ENCODE peak calls at places on chromosomes 11 and 22, in eight cellular contexts. One of them, this sample, is unnamed.

GRCh38 chr11:132022718-132023117 is 652.3 kb downstream of the NTM start:
- DNase-seq in A549: no peak
- DNase-seq in K562: no peak
- DNase-seq in SK-N-SH: no peak
- DNase-seq in stomach: no peak
- DNase-seq in tibial nerve: no peak
- DNase-seq in sigmoid colon: no peak
- DNase-seq in ovary: no peak
- DNase-seq in this sample: no peak

GRCh38 chr11:66950113-66950535 is 8.1 kb downstream of the PC start:
- DNase-seq in A549: peak
- DNase-seq in K562: peak
- DNase-seq in SK-N-SH: no peak
- DNase-seq in stomach: peak
- DNase-seq in tibial nerve: no peak
- DNase-seq in sigmoid colon: peak
- DNase-seq in ovary: no peak
- DNase-seq in this sample: peak

GRCh38 chr22:29786026-29786425 is 18.9 kb downstream of the UQCR10 start:
- DNase-seq in A549: no peak
- DNase-seq in K562: no peak
- DNase-seq in SK-N-SH: no peak
- DNase-seq in stomach: peak
- DNase-seq in tibial nerve: no peak
- DNase-seq in sigmoid colon: no peak
- DNase-seq in ovary: no peak
- DNase-seq in this sample: no peak

GRCh38 chr11:11607772-11608171 is 14.0 kb downstream of the GALNT18 start:
- DNase-seq in A549: peak
- DNase-seq in K562: no peak
- DNase-seq in SK-N-SH: no peak
- DNase-seq in stomach: no peak
- DNase-seq in tibial nerve: no peak
- DNase-seq in sigmoid colon: no peak
- DNase-seq in ovary: no peak
- DNase-seq in this sample: no peak

GRCh38 chr11:133163463-133164419 is 368.6 kb downstream of the OPCML start:
- DNase-seq in A549: peak
- DNase-seq in K562: peak
- DNase-seq in SK-N-SH: peak
- DNase-seq in stomach: no peak
- DNase-seq in tibial nerve: no peak
- DNase-seq in sigmoid colon: no peak
- DNase-seq in ovary: no peak
- DNase-seq in this sample: no peak

GRCh38 chr11:3627291-3627690 is 14.5 kb downstream of the ART5 start:
- DNase-seq in A549: peak
- DNase-seq in K562: no peak
- DNase-seq in SK-N-SH: no peak
- DNase-seq in stomach: no peak
- DNase-seq in tibial nerve: no peak
- DNase-seq in sigmoid colon: no peak
- DNase-seq in ovary: no peak
- DNase-seq in this sample: no peak

GRCh38 chr11:118897721-118898310 is 14.1 kb downstream of the CXCR5 start:
- DNase-seq in A549: no peak
- DNase-seq in K562: no peak
- DNase-seq in SK-N-SH: no peak
- DNase-seq in stomach: no peak
- DNase-seq in tibial nerve: no peak
- DNase-seq in sigmoid colon: peak
- DNase-seq in ovary: no peak
- DNase-seq in this sample: peak

GRCh38 chr11:26943636-26944035 is 50.3 kb upstream of the FIBIN start:
- DNase-seq in A549: no peak
- DNase-seq in K562: no peak
- DNase-seq in SK-N-SH: no peak
- DNase-seq in stomach: no peak
- DNase-seq in tibial nerve: no peak
- DNase-seq in sigmoid colon: no peak
- DNase-seq in ovary: no peak
- DNase-seq in this sample: no peak

GRCh38 chr11:85810871-85811611 is at the start of gene SYTL2:
- DNase-seq in A549: peak
- DNase-seq in K562: peak
- DNase-seq in SK-N-SH: peak
- DNase-seq in stomach: peak
- DNase-seq in tibial nerve: peak
- DNase-seq in sigmoid colon: peak
- DNase-seq in ovary: peak
- DNase-seq in this sample: peak

GRCh38 chr11:34074391-34074790 is 22.9 kb downstream of the CAPRIN1 start:
- DNase-seq in A549: no peak
- DNase-seq in K562: no peak
- DNase-seq in SK-N-SH: no peak
- DNase-seq in stomach: no peak
- DNase-seq in tibial nerve: no peak
- DNase-seq in sigmoid colon: no peak
- DNase-seq in ovary: no peak
- DNase-seq in this sample: no peak

GRCh38 chr11:34080609-34081008 is 24.8 kb upstream of the NAT10 start:
- DNase-seq in A549: no peak
- DNase-seq in K562: no peak
- DNase-seq in SK-N-SH: no peak
- DNase-seq in stomach: no peak
- DNase-seq in tibial nerve: no peak
- DNase-seq in sigmoid colon: no peak
- DNase-seq in ovary: no peak
- DNase-seq in this sample: no peak

GRCh38 chr11:34072041-34072440 is 20.5 kb downstream of the CAPRIN1 start:
- DNase-seq in A549: no peak
- DNase-seq in K562: no peak
- DNase-seq in SK-N-SH: no peak
- DNase-seq in stomach: no peak
- DNase-seq in tibial nerve: no peak
- DNase-seq in sigmoid colon: no peak
- DNase-seq in ovary: no peak
- DNase-seq in this sample: no peak

GRCh38 chr11:34072831-34073230 is 21.3 kb downstream of the CAPRIN1 start:
- DNase-seq in A549: no peak
- DNase-seq in K562: no peak
- DNase-seq in SK-N-SH: no peak
- DNase-seq in stomach: no peak
- DNase-seq in tibial nerve: no peak
- DNase-seq in sigmoid colon: no peak
- DNase-seq in ovary: no peak
- DNase-seq in this sample: no peak

DNA sequence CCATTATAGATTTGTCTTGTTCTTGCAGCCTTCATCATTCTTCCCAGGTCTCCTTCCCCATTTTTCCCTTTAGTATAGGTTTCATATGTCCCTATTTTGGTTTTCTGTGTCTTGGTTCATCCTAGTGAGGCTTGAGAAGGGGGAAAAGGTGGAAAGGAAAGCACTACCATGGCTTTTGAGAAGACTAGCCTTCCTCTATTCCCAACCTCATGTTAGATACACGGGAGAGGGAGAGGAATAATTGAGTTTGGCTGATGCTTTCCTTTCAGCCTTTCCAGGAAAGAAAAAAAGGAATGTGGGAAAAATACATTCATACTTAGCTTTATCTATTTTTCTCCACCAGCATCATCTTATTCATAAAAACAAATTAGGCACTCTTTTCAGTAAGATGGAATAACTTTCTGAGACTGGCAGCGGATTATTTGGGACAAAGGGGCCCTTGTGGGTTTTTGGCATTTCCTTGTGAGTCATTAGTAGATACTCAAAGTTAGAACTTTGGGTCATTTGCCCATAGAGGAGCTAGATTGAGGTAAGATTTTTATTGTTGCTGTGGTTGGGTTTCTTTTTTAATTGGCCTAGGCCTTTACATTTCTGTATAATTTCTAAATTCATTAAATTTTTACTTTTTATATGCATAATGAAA is 23.8 kb downstream of the CAPRIN1 start:
- DNase-seq in A549: no peak
- DNase-seq in K562: no peak
- DNase-seq in SK-N-SH: no peak
- DNase-seq in stomach: no peak
- DNase-seq in tibial nerve: no peak
- DNase-seq in sigmoid colon: no peak
- DNase-seq in ovary: no peak
- DNase-seq in this sample: no peak
- TF ChIP-seq EP300 in A549: no peak
- TF ChIP-seq EP300 in K562: no peak
- TF ChIP-seq EP300 in SK-N-SH: no peak
- TF ChIP-seq EP300 in stomach: no peak
- TF ChIP-seq EP300 in tibial nerve: no peak
- TF ChIP-seq EP300 in sigmoid colon: no peak
- TF ChIP-seq EP300 in ovary: no peak
- TF ChIP-seq EP300 in this sample: no peak

DNA sequence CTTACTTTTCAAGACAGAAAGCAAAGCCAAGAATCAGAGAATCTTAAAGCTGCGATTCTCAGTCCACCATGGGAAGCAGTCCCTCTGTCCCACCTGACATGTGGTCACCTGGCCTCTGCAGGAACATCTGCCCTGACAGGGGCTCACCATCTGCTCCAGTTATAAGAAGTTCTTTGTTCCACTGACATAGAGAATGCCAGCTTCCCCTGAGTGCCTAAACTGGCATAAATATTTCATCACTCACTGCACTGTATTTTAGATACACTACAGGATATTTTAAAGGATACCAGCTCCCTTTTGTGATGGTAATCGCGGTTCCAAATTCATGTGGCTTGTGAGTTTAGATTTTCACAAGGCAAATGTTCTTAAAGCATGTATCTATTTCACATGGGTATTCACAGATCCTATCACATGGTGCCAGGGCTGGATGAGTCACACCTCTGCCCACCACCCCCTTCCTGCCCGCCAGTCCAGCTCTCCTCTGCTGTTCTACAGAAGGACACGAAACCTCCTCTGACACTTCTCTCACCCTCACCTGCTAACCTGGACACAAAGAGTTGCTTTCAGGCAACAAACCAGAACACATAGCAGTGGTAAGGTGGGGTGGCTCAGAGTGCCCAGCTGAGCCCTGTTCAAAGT is 105.5 kb downstream of the KCNC1 start:
- DNase-seq in A549: no peak
- DNase-seq in K562: no peak
- DNase-seq in SK-N-SH: no peak
- DNase-seq in stomach: no peak
- DNase-seq in tibial nerve: no peak
- DNase-seq in sigmoid colon: no peak
- DNase-seq in ovary: no peak
- DNase-seq in this sample: no peak
- H3K4me3 ChIP-seq in A549: no peak
- H3K4me3 ChIP-seq in K562: no peak
- H3K4me3 ChIP-seq in SK-N-SH: no peak
- H3K4me3 ChIP-seq in stomach: no peak
- H3K4me3 ChIP-seq in tibial nerve: no peak
- H3K4me3 ChIP-seq in sigmoid colon: no peak
- H3K4me3 ChIP-seq in ovary: no peak
- H3K4me3 ChIP-seq in this sample: no peak

DNA sequence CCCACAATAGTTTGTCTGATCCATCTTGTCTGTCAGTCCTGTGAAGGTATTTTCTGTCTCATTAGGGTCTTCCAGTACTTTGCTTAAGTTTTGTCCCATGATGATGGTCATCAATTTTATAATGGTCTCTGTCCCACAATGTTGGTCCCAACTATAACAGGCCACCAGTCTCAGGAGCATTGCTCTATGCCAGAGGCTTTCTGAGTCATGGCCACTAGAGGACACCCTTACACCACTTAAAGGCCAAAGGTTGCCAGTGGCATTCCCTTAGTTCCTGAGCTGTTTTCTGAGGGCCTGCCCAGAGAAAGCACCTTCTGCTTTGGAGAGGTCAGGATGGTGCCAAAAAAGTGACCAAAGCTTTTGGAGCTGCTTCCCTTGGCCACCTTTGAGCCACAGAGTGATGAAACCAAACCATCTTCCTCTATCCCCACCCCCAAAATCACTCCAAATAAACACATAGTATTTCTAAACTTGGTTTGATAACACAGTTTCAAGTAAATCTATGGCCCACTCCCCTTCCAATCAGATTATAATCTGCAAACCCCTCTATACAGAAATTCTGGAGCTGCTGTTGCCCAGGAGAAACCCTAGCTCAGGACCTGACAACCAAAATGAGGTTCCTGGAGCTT is 19.3 kb downstream of the EIF3F start:
- DNase-seq in A549: peak
- DNase-seq in K562: peak
- DNase-seq in SK-N-SH: peak
- DNase-seq in stomach: peak
- DNase-seq in tibial nerve: no peak
- DNase-seq in sigmoid colon: peak
- DNase-seq in ovary: peak
- DNase-seq in this sample: peak
- TF ChIP-seq EP300 in A549: no peak
- TF ChIP-seq EP300 in K562: no peak
- TF ChIP-seq EP300 in SK-N-SH: no peak
- TF ChIP-seq EP300 in stomach: no peak
- TF ChIP-seq EP300 in tibial nerve: no peak
- TF ChIP-seq EP300 in sigmoid colon: no peak
- TF ChIP-seq EP300 in ovary: no peak
- TF ChIP-seq EP300 in this sample: no peak

DNA sequence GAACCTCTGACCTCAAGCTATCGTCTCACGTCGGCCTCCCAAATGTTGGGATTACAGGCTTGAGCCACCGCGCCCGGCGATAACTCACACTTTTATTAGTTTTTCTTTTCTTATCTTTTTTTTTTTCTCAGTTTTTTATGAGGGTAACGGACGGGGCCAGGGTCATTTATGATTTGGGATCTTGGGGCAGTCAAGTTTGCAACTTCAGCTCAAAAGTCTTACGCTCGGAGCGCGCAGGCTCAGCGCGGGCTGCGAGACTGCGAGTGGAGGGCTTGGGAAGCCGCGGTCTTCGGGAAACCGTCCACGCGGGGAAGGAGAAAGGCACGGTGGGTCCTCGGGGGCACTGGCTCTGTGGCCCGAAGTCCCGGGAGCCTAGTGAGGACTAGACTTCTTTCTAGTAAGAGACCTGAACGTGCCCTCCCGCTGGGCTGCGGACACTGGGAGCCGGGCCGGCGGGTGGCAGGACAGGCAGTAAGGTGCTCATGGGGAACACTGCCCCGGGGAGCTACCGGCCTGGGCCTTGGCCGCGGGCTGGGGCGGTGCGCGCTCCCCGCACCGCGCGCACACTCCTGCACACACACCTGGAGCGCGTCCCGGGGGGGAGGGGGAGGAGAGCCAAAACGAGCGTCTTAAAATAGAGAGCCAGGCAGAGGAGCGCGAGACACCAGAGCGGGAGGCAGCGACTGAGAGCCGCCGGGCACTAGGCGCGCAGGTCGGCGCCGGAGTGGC is 491 bp upstream of the BARX2 start:
- DNase-seq in A549: peak
- DNase-seq in K562: no peak
- DNase-seq in SK-N-SH: peak
- DNase-seq in stomach: peak
- DNase-seq in tibial nerve: no peak
- DNase-seq in sigmoid colon: no peak
- DNase-seq in ovary: no peak
- DNase-seq in this sample: peak
- H3K4me3 ChIP-seq in A549: peak
- H3K4me3 ChIP-seq in K562: no peak
- H3K4me3 ChIP-seq in SK-N-SH: no peak
- H3K4me3 ChIP-seq in stomach: peak
- H3K4me3 ChIP-seq in tibial nerve: no peak
- H3K4me3 ChIP-seq in sigmoid colon: peak
- H3K4me3 ChIP-seq in ovary: peak
- H3K4me3 ChIP-seq in this sample: peak

GRCh38 chr22:33101550-33101949 is 43.4 kb upstream of the SYN3 start:
- DNase-seq in A549: no peak
- DNase-seq in K562: no peak
- DNase-seq in SK-N-SH: peak
- DNase-seq in stomach: no peak
- DNase-seq in tibial nerve: no peak
- DNase-seq in sigmoid colon: no peak
- DNase-seq in ovary: no peak
- DNase-seq in this sample: no peak
- TF ChIP-seq EP300 in A549: no peak
- TF ChIP-seq EP300 in K562: no peak
- TF ChIP-seq EP300 in SK-N-SH: peak
- TF ChIP-seq EP300 in stomach: no peak
- TF ChIP-seq EP300 in tibial nerve: no peak
- TF ChIP-seq EP300 in sigmoid colon: no peak
- TF ChIP-seq EP300 in ovary: no peak
- TF ChIP-seq EP300 in this sample: no peak